ENCODE peak calls at places on chromosomes 6 and 20, in seven cellular contexts. N, H, K, Q, W, I and O are unnamed samples. For H3K4me1, the result is how much of the 10 kb centered on the place peaks cover.

GRCh38 chr20:59598625-59599310 is 5.6 kb upstream of the PHACTR3 start:
- DNase-seq in N (no peak), W (no peak), K (no peak), Q (peak), I (peak), H (peak), O (no peak)

GRCh38 chr6:169451065-169451840 is 197.6 kb upstream of the THBS2 start:
- DNase-seq in H (no peak), W (no peak), N (no peak), K (no peak), I (no peak), Q (no peak), O (no peak)

GRCh38 chr20:835220-836045 is 1.9 kb downstream of the FAM110A start:
- DNase-seq in I (no peak), Q (no peak), K (peak), N (no peak), H (no peak), W (no peak), O (peak)

GRCh38 chr20:62938105-62938888 is at the start of gene GID8:
- DNase-seq in N (no peak), W (peak), K (peak), Q (no peak), I (peak), H (no peak), O (no peak)

GRCh38 chr20:37517371-37517748 is 3.7 kb upstream of the NNAT start:
- DNase-seq in W (no peak), N (no peak), K (no peak), Q (no peak), I (no peak), H (no peak), O (no peak)

GRCh38 chr6:33407132-33407718 is 3.6 kb upstream of the PHF1 start:
- DNase-seq in Q (no peak), H (no peak), K (no peak), N (no peak), I (no peak), W (no peak), O (no peak)

GRCh38 chr6:70108230-70108629 is 194.7 kb downstream of the COL9A1 start:
- DNase-seq in Q (peak), W (no peak), K (no peak), N (no peak), I (peak), H (peak), O (no peak)

GRCh38 chr6:50850223-50850751 is 31.6 kb downstream of the TFAP2B start:
- DNase-seq in N (no peak), H (no peak), K (peak), I (no peak), Q (no peak), W (no peak), O (no peak)

GRCh38 chr6:148168856-148169255 is 173.8 kb upstream of the SASH1 start:
- DNase-seq in N (no peak), W (no peak), I (no peak), H (no peak), Q (no peak), K (no peak), O (no peak)
- H3K4me1 ChIP-seq in N (under half), W (under half), I (under half), H (under half), Q (under half), K (under half), O (under half)

DNA sequence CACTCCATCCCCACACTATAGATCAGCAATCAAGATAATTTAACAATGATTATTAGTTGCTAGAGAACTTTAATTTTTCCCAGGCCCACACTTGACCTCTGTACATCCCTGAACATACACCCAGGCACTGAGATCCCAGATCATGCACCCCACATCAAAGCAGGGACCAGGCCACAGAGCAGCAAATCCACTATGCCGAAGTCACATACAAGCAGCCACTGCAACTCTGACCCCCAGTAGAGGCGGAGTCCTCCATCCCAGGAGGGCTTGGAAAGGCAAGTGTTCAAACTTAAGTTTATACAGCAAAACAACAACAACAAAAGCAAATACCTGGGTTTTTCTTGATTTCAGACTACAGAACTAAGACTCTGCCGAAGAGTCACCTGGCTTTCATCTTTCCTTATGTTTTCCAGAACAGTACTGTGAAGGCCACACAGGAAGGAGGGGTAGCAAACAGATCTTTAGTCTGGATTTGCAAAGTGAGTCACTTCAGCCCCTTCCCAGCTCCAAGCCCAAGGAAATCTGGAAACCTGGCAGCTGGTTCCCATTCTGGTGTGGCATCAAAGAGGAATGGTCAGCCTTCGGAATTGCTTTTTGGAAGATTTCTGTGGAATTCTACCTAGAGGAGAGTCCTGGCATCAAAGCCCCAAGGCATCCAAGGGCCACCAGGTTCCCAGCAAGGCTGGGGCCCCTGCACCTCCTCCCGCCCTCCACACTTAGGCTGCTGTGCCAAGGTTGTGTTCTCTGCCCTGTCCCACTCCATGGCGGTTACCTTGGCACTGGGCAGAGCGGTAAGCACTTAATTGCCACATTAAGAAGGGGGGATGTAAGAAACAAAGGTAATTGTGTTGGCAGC is 7.3 kb downstream of the JAG1 start:
- DNase-seq in W (no peak), I (no peak), H (no peak), N (no peak), K (no peak), Q (no peak), O (no peak)
- H3K27ac ChIP-seq in W (peak), I (no peak), H (no peak), N (peak), K (peak), Q (no peak), O (peak)

GRCh38 chr6:1251198-1252155 is 60.4 kb upstream of the FOXQ1 start:
- DNase-seq in H (no peak), N (no peak), I (no peak), Q (no peak), W (no peak), K (no peak), O (no peak)
- H3K4me1 ChIP-seq in H (under half), N (under half), I (under half), Q (under half), W (under half), K (under half), O (under half)

GRCh38 chr6:113458368-113459010 is 398.7 kb upstream of the MARCKS start:
- DNase-seq in I (no peak), Q (no peak), H (no peak), K (no peak), N (no peak), W (no peak), O (no peak)
- H3K27ac ChIP-seq in I (no peak), Q (no peak), H (no peak), K (no peak), N (no peak), W (no peak), O (no peak)

GRCh38 chr6:26031151-26031594 is 56.1 kb upstream of the HFE start:
- DNase-seq in W (no peak), Q (no peak), H (no peak), I (peak), N (no peak), K (no peak), O (no peak)

GRCh38 chr6:26029570-26029856 is 57.7 kb upstream of the HFE start:
- DNase-seq in H (no peak), K (no peak), I (no peak), Q (no peak), W (no peak), N (no peak), O (no peak)

GRCh38 chr6:26028753-26029569 is 58.3 kb upstream of the HFE start:
- DNase-seq in W (no peak), N (no peak), H (no peak), I (peak), K (no peak), Q (no peak), O (no peak)

GRCh38 chr6:26030716-26031115 is 56.5 kb upstream of the HFE start:
- DNase-seq in I (peak), H (no peak), W (no peak), K (no peak), Q (no peak), N (no peak), O (no peak)

GRCh38 chr6:26029857-26030653 is 57.2 kb upstream of the HFE start:
- DNase-seq in H (no peak), Q (no peak), I (no peak), N (no peak), K (no peak), W (no peak), O (no peak)
- H3K4me1 ChIP-seq in H (under half), Q (half or more), I (half or more), N (under half), K (under half), W (under half), O (under half)